ENCODE peak calls at places on chromosomes 7 and 10, in eight cellular contexts. P, I, X, B, F, H, L and M are unnamed samples.

GRCh38 chr7:47536705-47537611 is 45.0 kb downstream of the TNS3 start:
- DNase-seq in P (no peak), I (peak; percentile 40), X (peak; percentile 75), B (peak; percentile 54), F (no peak), H (peak; percentile 43), L (peak; percentile 71), M (no peak)

GRCh38 chr7:67917118-67917755 is 920.6 kb downstream of the TYW1 start:
- DNase-seq in P (no peak), I (no peak), X (no peak), B (no peak), F (no peak), H (no peak), L (no peak), M (no peak)

GRCh38 chr10:13272164-13272571 is 27.7 kb downstream of the PHYH start:
- DNase-seq in P (no peak), I (peak; percentile 58), X (peak; percentile 14), B (no peak), F (no peak), H (peak; percentile 66), L (no peak), M (peak; percentile 26)

GRCh38 chr7:9498303-9498702 is 1064.9 kb downstream of the NXPH1 start:
- DNase-seq in P (no peak), I (no peak), X (no peak), B (no peak), F (no peak), H (no peak), L (no peak), M (no peak)

GRCh38 chr7:138564365-138564764 is 104.3 kb downstream of the TRIM24 start:
- DNase-seq in P (no peak), I (no peak), X (peak; percentile 4), B (no peak), F (no peak), H (peak; percentile 53), L (no peak), M (no peak)

GRCh38 chr10:132737390-132738048 is 48.4 kb downstream of the NKX6-2 start:
- DNase-seq in P (no peak), I (no peak), X (no peak), B (no peak), F (no peak), H (peak; percentile 55), L (no peak), M (peak; percentile 31)

GRCh38 chr10:55400075-55400474 is 599.0 kb upstream of the PCDH15 start:
- DNase-seq in P (no peak), I (no peak), X (peak; percentile 34), B (no peak), F (no peak), H (no peak), L (no peak), M (no peak)

GRCh38 chr10:49518982-49519578 is 19.8 kb downstream of the ERCC6 start:
- DNase-seq in P (no peak), I (no peak), X (peak; percentile 32), B (peak; percentile 61), F (peak; percentile 38), H (no peak), L (no peak), M (no peak)

GRCh38 chr10:4431114-4431862 is 394.7 kb upstream of the AKR1E2 start:
- DNase-seq in P (no peak), I (no peak), X (peak; percentile 95), B (peak; percentile 17), F (no peak), H (no peak), L (no peak), M (no peak)

GRCh38 chr7:82701941-82702340 is 258.4 kb upstream of the CACNA2D1 start:
- DNase-seq in P (no peak), I (no peak), X (peak; percentile 55), B (no peak), F (no peak), H (no peak), L (no peak), M (no peak)

GRCh38 chr10:94002156-94002555 is 8.4 kb downstream of the PLCE1 start:
- DNase-seq in P (no peak), I (no peak), X (no peak), B (no peak), F (no peak), H (peak; percentile 92), L (no peak), M (no peak)

GRCh38 chr7:53800746-53801145 is 741.4 kb upstream of the VSTM2A start:
- DNase-seq in P (no peak), I (no peak), X (no peak), B (no peak), F (no peak), H (no peak), L (no peak), M (no peak)

GRCh38 chr10:5544216-5544805 is 19.6 kb downstream of the CALML3 start:
- DNase-seq in P (no peak), I (no peak), X (no peak), B (no peak), F (no peak), H (no peak), L (no peak), M (no peak)

GRCh38 chr10:43824934-43825333 is 176.3 kb upstream of the ZNF32 start:
- DNase-seq in P (no peak), I (peak; percentile 70), X (peak; percentile 88), B (no peak), F (no peak), H (peak; percentile 70), L (no peak), M (no peak)

GRCh38 chr10:43821103-43821502 is 172.4 kb upstream of the ZNF32 start:
- DNase-seq in P (no peak), I (no peak), X (no peak), B (no peak), F (no peak), H (no peak), L (no peak), M (no peak)

GRCh38 chr10:43820663-43821062 is 172.0 kb upstream of the ZNF32 start:
- DNase-seq in P (no peak), I (no peak), X (no peak), B (no peak), F (no peak), H (no peak), L (no peak), M (no peak)

GRCh38 chr10:43823237-43823605 is 174.5 kb upstream of the ZNF32 start:
- DNase-seq in P (no peak), I (no peak), X (peak; percentile 32), B (no peak), F (no peak), H (no peak), L (no peak), M (no peak)

DNA sequence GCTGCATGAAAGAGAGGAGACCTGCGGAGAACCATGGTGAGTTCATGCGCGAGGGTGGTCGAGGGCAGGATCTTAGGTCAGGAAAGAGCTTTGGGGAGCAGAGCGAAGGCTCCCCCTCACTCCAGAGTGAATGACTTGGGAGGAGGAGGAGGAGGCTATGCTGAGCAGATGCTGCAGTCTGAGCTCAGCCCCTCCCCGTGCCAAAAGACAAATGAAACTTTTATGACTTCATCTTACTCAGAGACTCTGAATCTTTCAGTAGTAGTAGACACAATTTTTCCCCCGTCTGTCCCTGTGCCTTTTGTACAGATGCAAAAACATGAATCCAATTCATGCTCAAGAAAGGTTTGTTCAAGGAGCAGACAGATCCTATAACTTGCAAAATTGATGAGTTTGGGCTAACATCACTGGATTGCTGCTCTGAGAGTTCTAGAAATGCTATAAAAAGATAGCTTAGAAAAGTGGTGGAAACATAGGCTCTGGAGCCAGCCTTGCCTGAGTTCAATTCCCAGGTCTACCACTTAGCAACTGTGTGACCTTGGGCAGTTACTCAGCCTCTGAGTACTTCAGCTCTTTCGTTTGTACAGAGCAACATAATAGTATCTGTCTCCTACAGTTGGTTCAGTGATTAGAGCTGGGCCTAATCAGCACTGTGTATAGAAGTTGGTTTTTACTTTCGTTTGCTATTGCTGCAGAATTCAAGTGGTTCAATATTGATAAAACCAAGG is 174.0 kb upstream of the ZNF32 start:
- DNase-seq in P (no peak), I (no peak), X (no peak), B (no peak), F (no peak), H (no peak), L (no peak), M (no peak)
- H3K27ac ChIP-seq in P (no peak overlapping the region), I (no peak overlapping the region), X (no peak overlapping the region), B (no peak overlapping the region), F (no peak overlapping the region), H (peak overlapping the region; percentile 57), L (no peak overlapping the region), M (no peak overlapping the region)

DNA sequence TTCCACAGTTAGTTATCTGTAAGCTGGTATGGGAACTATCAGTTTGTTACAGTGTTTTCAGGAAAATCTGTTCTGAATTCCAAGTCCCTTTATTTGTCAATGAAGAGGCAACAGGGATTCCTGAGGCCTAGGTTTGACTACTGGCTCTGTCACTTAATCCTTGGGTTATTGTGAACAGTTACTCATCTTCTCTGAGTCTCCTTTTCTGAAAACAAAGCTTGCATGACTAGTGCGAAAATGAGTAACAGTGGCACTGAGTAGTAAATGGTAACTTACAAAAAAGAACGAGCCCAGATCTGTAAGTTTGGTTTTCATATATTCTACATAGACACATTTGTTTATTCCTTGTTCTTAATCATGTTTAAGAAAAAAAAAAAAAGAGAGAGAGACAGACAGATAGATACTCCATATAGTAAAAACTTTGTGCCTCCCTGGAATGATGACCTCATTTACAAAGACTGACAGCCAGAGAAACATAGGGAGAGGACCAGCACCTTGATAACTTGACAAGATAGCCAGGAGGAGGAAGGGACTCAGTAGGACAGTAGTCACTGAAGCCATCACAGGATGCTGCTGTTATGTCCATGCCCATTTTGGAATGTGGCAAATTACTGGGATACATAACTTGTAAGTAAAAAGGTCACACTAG is 1.9 kb downstream of the MRPS33 start:
- DNase-seq in P (no peak), I (no peak), X (no peak), B (no peak), F (no peak), H (no peak), L (no peak), M (no peak)
- H3K27ac ChIP-seq in P (no peak overlapping the region), I (no peak overlapping the region), X (no peak overlapping the region), B (no peak overlapping the region), F (peak overlapping the region; percentile 96), H (no peak overlapping the region), L (no peak overlapping the region), M (no peak overlapping the region)

DNA sequence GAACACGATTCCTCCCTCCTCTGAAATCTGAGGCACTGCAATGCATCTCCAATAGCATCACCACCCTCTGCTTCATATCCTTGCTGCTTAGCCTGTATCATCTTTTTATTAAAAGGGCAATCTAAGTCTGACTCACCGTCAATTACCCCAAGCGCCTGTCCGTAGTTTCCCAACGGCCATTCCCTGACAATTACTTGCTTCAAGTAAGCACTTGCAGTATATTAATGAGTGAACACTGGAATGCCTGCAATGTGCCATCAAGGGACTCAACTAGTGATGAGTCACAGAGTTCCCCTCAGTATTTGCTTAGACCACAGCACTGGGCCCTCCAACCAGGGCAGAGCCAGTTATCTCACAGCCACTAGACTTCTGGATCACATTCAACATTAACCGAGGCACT is 19.5 kb upstream of the PPP1R3C start:
- DNase-seq in P (no peak), I (no peak), X (peak; percentile 100), B (no peak), F (no peak), H (no peak), L (no peak), M (no peak)
- H3K27ac ChIP-seq in P (no peak overlapping the region), I (no peak overlapping the region), X (no peak overlapping the region), B (no peak overlapping the region), F (no peak overlapping the region), H (no peak overlapping the region), L (no peak overlapping the region), M (no peak overlapping the region)

DNA sequence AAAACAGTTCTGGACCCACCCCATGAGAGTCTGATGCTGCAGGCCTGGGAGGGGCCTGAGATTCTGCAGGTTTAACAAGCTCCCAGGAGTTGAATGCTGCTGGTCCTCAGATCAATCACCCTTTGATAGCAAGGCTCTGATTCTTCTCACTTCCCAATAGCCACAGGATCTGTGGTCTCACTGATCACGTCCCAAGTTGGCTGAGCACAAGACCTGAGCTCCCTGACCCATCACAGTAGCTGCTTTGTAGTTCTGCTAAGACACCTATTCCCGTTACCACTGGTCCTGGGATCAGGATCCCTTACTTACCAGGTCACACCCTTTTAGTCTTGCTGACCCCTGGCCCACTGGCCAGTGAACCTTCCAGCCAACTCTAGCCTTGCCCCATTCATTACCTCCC is 372.8 kb downstream of the PHTF2 start:
- DNase-seq in P (no peak), I (no peak), X (no peak), B (no peak), F (no peak), H (no peak), L (no peak), M (no peak)
- H3K27ac ChIP-seq in P (no peak overlapping the region), I (no peak overlapping the region), X (no peak overlapping the region), B (no peak overlapping the region), F (no peak overlapping the region), H (no peak overlapping the region), L (no peak overlapping the region), M (peak overlapping the region; percentile 44)